ENCODE peak calls at places on chromosomes 12 and 14, in ten cellular contexts. T is thoracic aorta, B is mammary epithelial cell, R is body of pancreas, W is tibial artery, M is OCI-LY7, H is MM.1S, N is transverse colon, E is left ventricle myocardium inferior, C is pancreas. Y is an unnamed sample.

GRCh38 chr14:24246765-24247212 is 4.4 kb upstream of the TINF2 start:
- DNase-seq in T (no peak), B (no peak), R (no peak), W (no peak), M (peak), H (peak), N (peak), E (no peak), C (no peak), Y (no peak)

GRCh38 chr12:101552277-101552676 is 42.5 kb upstream of the MYBPC1 start:
- DNase-seq in T (no peak), B (peak), R (no peak), W (no peak), M (no peak), H (no peak), N (no peak), E (no peak), C (no peak), Y (no peak)

GRCh38 chr14:74941676-74942097 is 13.7 kb downstream of the PGF start:
- DNase-seq in T (peak), B (no peak), R (no peak), W (peak), M (peak), H (no peak), N (peak), E (peak), C (no peak), Y (peak)

GRCh38 chr12:115543269-115543668 is 734.2 kb downstream of the MED13L start:
- DNase-seq in T (no peak), B (no peak), R (no peak), W (no peak), M (no peak), H (no peak), N (no peak), E (no peak), C (no peak), Y (no peak)

GRCh38 chr14:47149326-47149725 is 497.7 kb upstream of the RPL10L start:
- DNase-seq in T (no peak), B (no peak), R (no peak), W (no peak), M (no peak), H (no peak), N (no peak), E (no peak), C (no peak), Y (no peak)

GRCh38 chr14:23275412-23275811 is 10.5 kb downstream of the HOMEZ start:
- DNase-seq in T (no peak), B (no peak), R (no peak), W (no peak), M (no peak), H (no peak), N (no peak), E (no peak), C (no peak), Y (no peak)

GRCh38 chr12:54463484-54463883 is 9.9 kb downstream of the GTSF1 start:
- DNase-seq in T (no peak), B (no peak), R (no peak), W (no peak), M (no peak), H (no peak), N (no peak), E (no peak), C (no peak), Y (no peak)

GRCh38 chr14:104364830-104365229 is 214.7 kb upstream of the C14orf180 start:
- DNase-seq in T (no peak), B (no peak), R (no peak), W (no peak), M (no peak), H (no peak), N (no peak), E (no peak), C (no peak), Y (no peak)

GRCh38 chr12:578743-579449 is 84.3 kb downstream of the NINJ2 start:
- DNase-seq in T (no peak), B (no peak), R (no peak), W (no peak), M (no peak), H (no peak), N (no peak), E (no peak), C (no peak), Y (no peak)

GRCh38 chr12:66361703-66362102 is 59.4 kb downstream of the HELB start:
- DNase-seq in T (no peak), B (peak), R (no peak), W (no peak), M (no peak), H (no peak), N (no peak), E (no peak), C (no peak), Y (no peak)

GRCh38 chr14:101625336-101626097 is 64.2 kb downstream of the DIO3 start:
- DNase-seq in T (no peak), B (peak), R (no peak), W (no peak), M (no peak), H (no peak), N (no peak), E (no peak), C (no peak), Y (no peak)

GRCh38 chr14:69877492-69877891 is 1.7 kb upstream of the SMOC1 start:
- DNase-seq in T (no peak), B (peak), R (no peak), W (no peak), M (peak), H (peak), N (no peak), E (no peak), C (no peak), Y (no peak)

GRCh38 chr14:31283568-31284252 is 76.1 kb upstream of the HECTD1 start:
- DNase-seq in T (no peak), B (no peak), R (no peak), W (no peak), M (no peak), H (no peak), N (no peak), E (no peak), C (no peak), Y (peak)

DNA sequence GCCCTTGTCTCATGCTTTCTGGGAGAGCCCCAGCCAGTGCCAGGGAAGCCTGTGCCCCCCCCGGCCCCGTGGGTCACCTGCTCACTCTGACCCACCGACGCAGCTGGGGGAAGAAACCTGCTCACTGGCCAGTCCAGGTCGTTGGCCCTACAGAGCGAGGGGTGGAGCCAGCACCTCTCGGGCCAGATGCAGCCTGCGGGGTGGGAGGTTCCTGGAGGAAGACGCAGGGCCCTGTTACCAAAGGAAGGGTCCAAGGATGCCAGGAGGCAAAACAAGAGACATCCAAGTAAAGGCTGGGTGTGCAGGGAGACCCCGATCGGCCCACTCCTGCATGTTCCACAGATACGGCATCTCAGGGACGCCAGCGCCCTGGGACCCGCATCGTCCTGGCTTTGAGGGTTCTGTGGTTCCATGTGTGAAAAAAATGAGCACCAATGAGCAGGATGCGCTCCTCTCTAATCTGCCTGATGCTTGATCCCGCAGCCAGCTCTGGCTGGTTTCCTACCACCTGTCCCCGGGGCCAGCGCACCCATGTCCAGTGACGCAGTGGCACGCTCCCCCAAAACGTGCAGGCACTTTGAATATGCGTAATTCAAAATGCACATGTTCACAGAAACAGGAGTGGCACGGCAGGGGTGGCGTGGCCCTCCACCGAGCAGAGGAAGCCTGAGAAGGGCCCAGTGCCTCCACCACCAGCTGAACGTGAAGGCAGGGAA is 66.0 kb upstream of the GALNT9 start:
- DNase-seq in T (no peak), B (no peak), R (no peak), W (peak), M (no peak), H (no peak), N (peak), E (no peak), C (no peak), Y (no peak)
- H3K27ac ChIP-seq in T (no peak), B (no peak), R (no peak), W (no peak), M (no peak), H (no peak), N (no peak), E (no peak), C (no peak), Y (no peak)

GRCh38 chr12:7145671-7146070 is 15.5 kb downstream of the CLSTN3 start:
- DNase-seq in T (no peak), B (no peak), R (no peak), W (no peak), M (no peak), H (no peak), N (no peak), E (no peak), C (no peak), Y (no peak)

GRCh38 chr12:7142809-7143465 is 12.8 kb downstream of the CLSTN3 start:
- DNase-seq in T (no peak), B (no peak), R (no peak), W (no peak), M (no peak), H (no peak), N (no peak), E (no peak), C (no peak), Y (no peak)

GRCh38 chr12:7146228-7146627 is 16.1 kb downstream of the CLSTN3 start:
- DNase-seq in T (no peak), B (no peak), R (no peak), W (no peak), M (no peak), H (no peak), N (no peak), E (no peak), C (peak), Y (no peak)

GRCh38 chr12:7143564-7143963 is 13.4 kb downstream of the CLSTN3 start:
- DNase-seq in T (no peak), B (no peak), R (no peak), W (no peak), M (no peak), H (no peak), N (no peak), E (no peak), C (no peak), Y (no peak)

GRCh38 chr12:7144414-7145120 is 14.4 kb downstream of the CLSTN3 start:
- DNase-seq in T (no peak), B (no peak), R (no peak), W (no peak), M (peak), H (peak), N (no peak), E (no peak), C (no peak), Y (no peak)
- TF ChIP-seq CTCF in T (peak), B (peak), R (peak), W (peak), M (peak), H (peak), N (peak), E (peak), C (peak), Y (no peak)

GRCh38 chr12:4865246-4865645 is 44.5 kb upstream of the KCNA1 start:
- DNase-seq in T (no peak), B (no peak), R (no peak), W (no peak), M (no peak), H (peak), N (no peak), E (no peak), C (no peak), Y (no peak)

GRCh38 chr12:4862809-4863208 is 46.9 kb upstream of the KCNA1 start:
- DNase-seq in T (no peak), B (no peak), R (no peak), W (no peak), M (no peak), H (no peak), N (no peak), E (no peak), C (no peak), Y (no peak)

GRCh38 chr12:4867384-4867783 is 42.3 kb upstream of the KCNA1 start:
- DNase-seq in T (no peak), B (no peak), R (no peak), W (no peak), M (no peak), H (no peak), N (no peak), E (no peak), C (no peak), Y (no peak)

GRCh38 chr12:4864575-4864974 is 45.1 kb upstream of the KCNA1 start:
- DNase-seq in T (no peak), B (no peak), R (no peak), W (no peak), M (no peak), H (no peak), N (no peak), E (no peak), C (no peak), Y (no peak)

DNA sequence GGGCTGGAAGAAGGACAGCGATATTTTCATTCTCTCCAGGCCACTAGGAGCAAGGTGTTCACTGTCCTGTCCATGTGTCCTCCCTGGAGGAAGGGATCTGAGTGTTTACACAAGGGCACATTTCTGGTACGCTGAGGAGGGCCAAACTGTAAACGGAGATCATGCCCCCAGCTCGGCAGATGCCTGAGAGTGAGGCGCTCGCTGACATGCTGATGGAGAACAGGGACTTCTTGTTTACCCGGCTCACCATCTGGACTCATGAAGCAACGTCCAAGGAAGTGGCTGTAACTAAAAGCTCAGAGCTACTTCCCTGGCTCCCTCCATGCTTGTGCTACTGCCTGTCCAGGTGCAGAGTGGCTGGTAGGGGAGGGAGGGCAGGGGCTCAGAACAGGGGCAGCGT is 43.4 kb upstream of the KCNA1 start:
- DNase-seq in T (no peak), B (no peak), R (no peak), W (no peak), M (no peak), H (no peak), N (no peak), E (no peak), C (no peak), Y (no peak)
- H3K27ac ChIP-seq in T (no peak), B (no peak), R (no peak), W (no peak), M (no peak), H (no peak), N (peak), E (no peak), C (no peak), Y (no peak)

GRCh38 chr14:53011053-53011462 is 60.2 kb upstream of the FERMT2 start:
- DNase-seq in T (peak), B (peak), R (peak), W (peak), M (no peak), H (no peak), N (peak), E (peak), C (peak), Y (peak)
- TF ChIP-seq CTCF in T (no peak), B (peak), R (no peak), W (no peak), M (no peak), H (no peak), N (no peak), E (no peak), C (no peak), Y (no peak)

DNA sequence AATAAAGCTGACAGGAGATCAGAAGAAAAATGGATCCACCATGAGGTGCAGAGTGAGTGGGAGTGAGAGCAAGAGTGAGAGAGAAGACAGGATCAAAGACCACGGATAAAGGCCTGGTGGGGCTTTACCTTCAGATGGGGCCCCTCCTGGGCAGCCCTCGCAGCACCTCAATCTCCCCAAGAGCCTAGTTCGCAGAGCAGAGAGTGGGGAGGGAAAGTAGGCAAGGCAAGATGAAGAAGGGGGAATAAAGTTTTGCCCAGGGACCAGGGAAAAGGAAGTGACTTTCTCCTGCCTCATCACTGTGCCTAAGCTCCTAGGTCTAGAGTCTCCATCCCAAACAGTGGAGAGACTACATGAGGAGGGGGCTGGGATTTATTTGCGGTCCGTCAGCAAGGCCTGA is 10.3 kb downstream of the OR10P1 start:
- DNase-seq in T (no peak), B (no peak), R (no peak), W (no peak), M (no peak), H (no peak), N (no peak), E (no peak), C (no peak), Y (no peak)
- H3K27ac ChIP-seq in T (peak), B (no peak), R (no peak), W (peak), M (no peak), H (no peak), N (peak), E (peak), C (no peak), Y (no peak)

DNA sequence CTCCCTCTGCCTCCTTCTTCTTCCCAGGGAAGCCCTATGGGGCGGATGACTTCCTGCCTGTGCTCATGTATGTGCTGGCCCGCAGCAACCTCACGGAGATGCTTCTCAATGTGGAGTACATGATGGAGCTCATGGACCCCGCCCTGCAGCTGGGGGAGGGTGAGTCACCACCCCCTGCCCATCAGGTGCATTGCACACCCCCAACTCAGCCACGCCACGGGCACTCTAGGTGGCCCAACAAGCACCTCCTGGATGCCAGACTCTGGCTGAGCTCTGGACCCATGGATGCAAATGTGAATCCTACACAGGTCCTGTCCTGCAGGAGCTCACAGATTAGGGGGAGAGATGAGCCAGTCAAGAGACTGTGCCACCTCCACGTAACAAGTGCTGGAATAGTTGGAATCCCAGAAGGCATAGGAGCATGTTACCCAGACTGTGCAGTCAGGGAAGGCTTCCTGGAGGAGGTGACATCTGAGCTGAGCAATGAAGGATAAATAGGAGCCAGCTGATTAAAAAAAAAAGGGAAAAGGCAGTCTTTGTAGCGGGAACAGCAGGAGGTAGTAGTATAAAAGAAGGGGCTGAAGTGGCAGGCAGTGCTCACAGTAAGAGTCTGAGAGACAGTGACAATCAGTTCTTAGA is 71.9 kb downstream of the LGMN start:
- DNase-seq in T (no peak), B (no peak), R (no peak), W (no peak), M (no peak), H (no peak), N (no peak), E (no peak), C (no peak), Y (no peak)
- TF ChIP-seq CTCF in T (no peak), B (no peak), R (no peak), W (no peak), M (no peak), H (no peak), N (no peak), E (no peak), C (no peak), Y (no peak)

Y was measured in thyroid gland.